ENCODE peak calls at places on chromosomes 4 and X, in four cellular contexts. S is H9, P is IMR-90, R is mesendoderm. N is an unnamed sample.

GRCh38 chrX:54564942-54565341 is 34.9 kb downstream of the GNL3L start:
- DNase-seq in S (no peak), P (peak; percentile 24), R (no peak), N (no peak)

GRCh38 chr4:76558391-76559235 is 123.6 kb downstream of the SHROOM3 start:
- DNase-seq in S (peak; percentile 38), P (peak; percentile 74), R (peak; percentile 61), N (no peak)

GRCh38 chrX:105564536-105564935 is 257.8 kb upstream of the NRK start:
- DNase-seq in S (no peak), P (peak; percentile 20), R (no peak), N (no peak)

GRCh38 chr4:171880136-171880535 is 66.9 kb downstream of the GALNTL6 start:
- DNase-seq in S (no peak), P (peak; percentile 0), R (peak; percentile 46), N (no peak)

GRCh38 chr4:95045429-95045828 is 287.7 kb downstream of the BMPR1B start:
- DNase-seq in S (no peak), P (no peak), R (no peak), N (no peak)

GRCh38 chr4:128540122-128540521 is 252.5 kb upstream of the PGRMC2 start:
- DNase-seq in S (no peak), P (no peak), R (no peak), N (no peak)

GRCh38 chr4:149993030-149993429 is 85.2 kb upstream of the DCLK2 start:
- DNase-seq in S (no peak), P (peak; percentile 52), R (no peak), N (no peak)

GRCh38 chr4:47567511-47567910 is 82.4 kb downstream of the ATP10D start:
- DNase-seq in S (no peak), P (peak; percentile 43), R (no peak), N (no peak)

GRCh38 chrX:154735695-154736393 is 15.0 kb downstream of the GAB3 start:
- DNase-seq in S (no peak), P (peak; percentile 93), R (no peak), N (no peak)

GRCh38 chr4:82136161-82136801 is 237.5 kb downstream of the HNRNPD start:
- DNase-seq in S (no peak), P (no peak), R (no peak), N (no peak)

GRCh38 chr4:113468165-113469022 is 293.1 kb downstream of the CAMK2D start:
- DNase-seq in S (peak; percentile 73), P (peak; percentile 100), R (peak; percentile 96), N (peak; percentile 66)

GRCh38 chr4:36004231-36004851 is 240.0 kb downstream of the ARAP2 start:
- DNase-seq in S (no peak), P (no peak), R (no peak), N (no peak)

GRCh38 chrX:42978655-42979379 is 200.9 kb upstream of the PPP1R2C start:
- DNase-seq in S (no peak), P (no peak), R (peak; percentile 42), N (no peak)

GRCh38 chr4:143091862-143092261 is 92.9 kb upstream of the USP38 start:
- DNase-seq in S (no peak), P (no peak), R (no peak), N (no peak)

GRCh38 chr4:147735413-147736301 is 3.8 kb downstream of the ARHGAP10 start:
- DNase-seq in S (no peak), P (no peak), R (no peak), N (no peak)

GRCh38 chr4:54719378-54719777 is 61.6 kb downstream of the KIT start:
- DNase-seq in S (no peak), P (peak; percentile 43), R (peak; percentile 16), N (no peak)

GRCh38 chrX:24357101-24357500 is 3.3 kb upstream of the SUPT20HL1 start:
- DNase-seq in S (no peak), P (peak; percentile 21), R (peak; percentile 45), N (no peak)

GRCh38 chr4:2266181-2266580 is 4.3 kb upstream of the MXD4 start:
- DNase-seq in S (no peak), P (no peak), R (no peak), N (no peak)

DNA sequence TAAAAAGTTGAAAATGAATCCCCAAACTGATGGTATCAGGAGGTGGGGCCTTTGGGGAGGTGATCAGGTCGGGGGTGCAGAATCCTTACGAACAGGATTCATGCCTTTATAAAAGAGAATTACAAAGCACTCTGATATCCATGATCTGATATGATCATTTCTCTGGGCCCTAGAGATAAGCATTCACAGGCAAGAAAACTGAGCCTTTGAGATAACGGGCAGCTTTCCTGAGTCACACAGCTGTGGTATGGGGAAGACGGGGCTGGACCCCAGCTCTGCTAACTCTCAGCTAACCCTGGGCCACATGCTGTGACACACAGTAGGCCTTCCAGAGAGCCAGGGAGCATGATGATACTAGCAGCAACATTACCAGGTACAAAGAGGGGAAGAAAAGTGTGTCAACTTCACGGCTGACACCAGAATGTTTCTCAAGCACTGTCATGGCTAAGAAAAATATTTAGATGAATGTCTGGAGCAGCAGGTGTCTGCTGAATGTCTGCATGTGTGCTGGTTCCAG is 85.1 kb downstream of the SLC2A9 start:
- DNase-seq in S (no peak), P (no peak), R (no peak), N (no peak)
- H4K5ac ChIP-seq in S (no peak overlapping the region), P (no peak overlapping the region), R (no peak overlapping the region), N (no peak overlapping the region)

GRCh38 chrX:48751343-48751742 is 10.2 kb upstream of the GLOD5 start:
- DNase-seq in S (no peak), P (no peak), R (no peak), N (no peak)
- H4K5ac ChIP-seq in S (no peak overlapping the region), P (no peak overlapping the region), R (no peak overlapping the region), N (no peak overlapping the region)

GRCh38 chrX:51891821-51892551 is 1.4 kb upstream of the MAGED1 start:
- DNase-seq in S (no peak), P (peak; percentile 69), R (peak; percentile 41), N (no peak)

GRCh38 chrX:51896626-51897025 is 3.2 kb downstream of the MAGED1 start:
- DNase-seq in S (no peak), P (no peak), R (no peak), N (no peak)

GRCh38 chrX:51892921-51893745 is at the start of gene MAGED1:
- DNase-seq in S (peak; percentile 97), P (peak; percentile 95), R (peak; percentile 98), N (peak; percentile 90)

GRCh38 chrX:51893931-51894696 is 691 bp downstream of the MAGED1 start:
- DNase-seq in S (no peak), P (peak; percentile 11), R (peak; percentile 62), N (no peak)

DNA sequence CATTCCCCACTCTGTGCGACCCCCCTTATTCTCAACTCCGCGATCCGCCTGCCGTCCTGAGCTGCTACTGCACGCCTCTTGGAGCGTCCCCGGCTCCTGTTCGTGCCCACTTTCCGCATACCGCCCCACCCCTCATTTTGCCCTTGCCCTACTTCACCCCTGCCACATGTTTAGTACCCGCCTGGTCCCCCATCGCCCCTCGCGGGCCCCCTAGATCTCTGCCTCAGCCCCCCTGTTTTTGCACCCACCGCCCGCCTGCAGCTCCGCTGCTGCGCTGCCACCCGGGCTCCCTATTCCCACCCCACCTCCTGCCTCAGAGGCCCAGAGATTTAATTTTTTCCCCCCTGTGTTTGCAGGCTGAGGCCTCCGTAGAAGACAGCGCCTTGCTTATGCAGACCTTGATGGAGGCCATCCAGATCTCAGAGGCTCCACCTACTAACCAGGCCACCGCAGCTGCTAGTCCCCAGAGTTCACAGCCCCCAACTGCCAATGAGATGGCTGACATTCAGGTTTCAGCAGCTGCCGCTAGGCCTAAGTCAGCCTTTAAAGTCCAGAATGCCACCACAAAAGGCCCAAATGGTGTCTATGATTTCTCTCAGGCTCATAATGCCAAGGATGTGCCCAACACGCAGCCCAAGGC is 1.4 kb downstream of the MAGED1 start:
- DNase-seq in S (no peak), P (peak; percentile 31), R (peak; percentile 46), N (peak; percentile 44)
- H4K5ac ChIP-seq in S (no peak overlapping the region), P (no peak overlapping the region), R (no peak overlapping the region), N (no peak overlapping the region)

GRCh38 chrX:11341274-11342256 is 48.4 kb downstream of the AMELX start:
- DNase-seq in S (no peak), P (peak; percentile 79), R (peak; percentile 0), N (no peak)
- H4K5ac ChIP-seq in S (no peak overlapping the region), P (no peak overlapping the region), R (no peak overlapping the region), N (no peak overlapping the region)

DNA sequence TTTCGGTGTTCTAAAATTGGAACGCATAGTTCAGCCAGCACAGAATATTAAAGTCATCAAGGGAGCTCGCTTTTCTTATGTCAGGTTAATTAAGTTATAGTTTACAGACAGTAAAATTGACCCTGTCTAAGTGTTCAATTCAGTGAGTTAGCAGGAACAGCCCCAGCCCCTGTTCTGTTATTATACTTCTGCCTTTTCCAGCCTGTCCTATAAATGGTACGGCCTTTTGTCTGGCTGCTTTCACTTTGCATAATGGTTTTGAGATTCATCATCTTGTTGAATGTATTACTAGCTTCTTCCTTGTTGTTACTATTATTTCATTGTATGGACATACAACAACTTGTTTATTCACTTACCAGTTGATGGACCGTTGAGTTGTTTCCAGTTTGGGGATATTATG is 9.5 kb downstream of the CXCL13 start:
- DNase-seq in S (no peak), P (no peak), R (no peak), N (no peak)
- H4K5ac ChIP-seq in S (no peak overlapping the region), P (no peak overlapping the region), R (no peak overlapping the region), N (no peak overlapping the region)